ENCODE peak calls at places on chromosomes 11 and 22, in nine cellular contexts. V, Y, O, F, N, T, D, U and C are unnamed samples.

GRCh38 chr11:122852071-122852831 is 14.0 kb downstream of the CRTAM start:
- DNase-seq in U (no peak), D (no peak), T (no peak), F (no peak), O (no peak), Y (no peak), N (peak; percentile 15), V (no peak), C (peak; percentile 20)

GRCh38 chr22:19515654-19516377 is 8.4 kb downstream of the CLDN5 start:
- DNase-seq in U (no peak), F (no peak), V (no peak), N (no peak), O (no peak), D (no peak), Y (no peak), T (no peak), C (no peak)

GRCh38 chr11:76745059-76745376 is 38.1 kb upstream of the TSKU start:
- DNase-seq in Y (no peak), O (no peak), D (no peak), F (no peak), V (no peak), U (no peak), T (no peak), N (no peak), C (no peak)

GRCh38 chr22:37126383-37126782 is 16.9 kb upstream of the TMPRSS6 start:
- DNase-seq in U (peak; percentile 73), N (no peak), D (peak; percentile 16), O (no peak), F (no peak), Y (no peak), T (no peak), V (no peak), C (no peak)

GRCh38 chr11:1826552-1827094 is 8.2 kb upstream of the SYT8 start:
- DNase-seq in N (peak; percentile 84), D (no peak), V (no peak), F (peak; percentile 12), T (no peak), Y (no peak), U (peak; percentile 45), O (peak; percentile 34), C (no peak)

GRCh38 chr11:61507962-61508824 is at the start of gene LRRC10B:
- DNase-seq in O (peak; percentile 70), F (no peak), T (peak; percentile 86), U (peak; percentile 81), N (no peak), Y (no peak), V (no peak), D (no peak), C (no peak)

GRCh38 chr11:34960277-34960676 is 43.9 kb downstream of the PDHX start:
- DNase-seq in N (no peak), D (no peak), U (no peak), V (no peak), T (no peak), O (no peak), F (no peak), Y (no peak), C (no peak)

GRCh38 chr11:78607691-78608090 is 33.0 kb upstream of the NARS2 start:
- DNase-seq in U (no peak), F (no peak), D (no peak), Y (no peak), O (no peak), T (no peak), N (no peak), V (peak; percentile 70), C (no peak)

GRCh38 chr11:67279589-67280340 is 9.3 kb upstream of the ANKRD13D start:
- DNase-seq in F (no peak), Y (no peak), U (no peak), O (no peak), V (no peak), N (no peak), T (no peak), D (no peak), C (no peak)

GRCh38 chr11:107666911-107667568 is 44.8 kb downstream of the SLN start:
- DNase-seq in N (no peak), F (no peak), D (no peak), T (no peak), V (peak; percentile 64), Y (no peak), U (no peak), O (no peak), C (no peak)

GRCh38 chr22:41642711-41643110 is 21.6 kb downstream of the XRCC6 start:
- DNase-seq in N (peak; percentile 20), O (no peak), T (no peak), Y (no peak), U (no peak), F (no peak), D (no peak), V (no peak), C (no peak)

GRCh38 chr22:22711532-22711913 is 67.1 kb downstream of the GGTLC2 start:
- DNase-seq in U (no peak), T (no peak), O (no peak), D (no peak), V (no peak), N (no peak), Y (no peak), F (no peak), C (no peak)

GRCh38 chr11:38169286-38169685 is 1571.2 kb upstream of the RAG2 start:
- DNase-seq in Y (no peak), O (no peak), U (no peak), F (no peak), N (peak; percentile 76), D (no peak), T (no peak), V (no peak), C (no peak)

GRCh38 chr22:37275622-37276021 is 6.7 kb upstream of the CYTH4 start:
- DNase-seq in N (no peak), O (no peak), F (no peak), D (no peak), V (no peak), T (no peak), U (no peak), Y (no peak), C (no peak)

GRCh38 chr22:44446483-44446882 is 51.5 kb downstream of the RTL6 start:
- DNase-seq in Y (no peak), O (no peak), D (no peak), F (no peak), T (no peak), V (no peak), N (no peak), U (no peak), C (no peak)

GRCh38 chr22:25062378-25063095 is 110.0 kb downstream of the KIAA1671 start:
- DNase-seq in D (no peak), F (no peak), U (no peak), Y (no peak), O (no peak), V (no peak), N (no peak), T (no peak), C (no peak)

GRCh38 chr11:2990617-2991476 is 1.3 kb downstream of the NAP1L4 start:
- DNase-seq in T (no peak), D (peak; percentile 38), Y (no peak), U (peak; percentile 73), F (peak; percentile 62), O (peak; percentile 20), N (no peak), V (no peak), C (no peak)

GRCh38 chr11:73402834-73403185 is 26.6 kb downstream of the RELT start:
- DNase-seq in Y (no peak), D (peak; percentile 30), F (peak; percentile 51), N (no peak), O (peak; percentile 56), V (no peak), U (peak; percentile 57), T (no peak), C (no peak)
- TF ChIP-seq CTCF in Y (no peak), D (peak; percentile 41), F (peak; percentile 72), N (peak; percentile 18), O (peak; percentile 26), V (no peak), U (peak; percentile 51), T (no peak), C (peak; percentile 54)

GRCh38 chr11:8337396-8337795 is 73.7 kb upstream of the LMO1 start:
- DNase-seq in N (no peak), D (no peak), F (no peak), O (no peak), T (no peak), U (no peak), Y (no peak), V (no peak), C (no peak)

GRCh38 chr11:8340299-8340698 is 76.6 kb upstream of the LMO1 start:
- DNase-seq in U (no peak), O (no peak), N (no peak), D (no peak), F (no peak), V (no peak), Y (no peak), T (no peak), C (no peak)

GRCh38 chr11:8338138-8338537 is 74.5 kb upstream of the LMO1 start:
- DNase-seq in F (peak; percentile 21), D (no peak), V (no peak), O (peak; percentile 83), Y (no peak), N (no peak), T (peak; percentile 74), U (no peak), C (peak; percentile 24)

GRCh38 chr11:8341966-8342365 is 78.3 kb upstream of the LMO1 start:
- DNase-seq in F (no peak), O (no peak), T (no peak), N (no peak), D (no peak), Y (no peak), U (no peak), V (no peak), C (no peak)

GRCh38 chr11:8339592-8340022 is 75.9 kb upstream of the LMO1 start:
- DNase-seq in N (no peak), D (no peak), U (no peak), T (no peak), Y (no peak), V (no peak), O (no peak), F (no peak), C (no peak)
- TF ChIP-seq CTCF in N (no peak), D (no peak), U (no peak), T (no peak), Y (no peak), V (no peak), O (no peak), F (no peak), C (no peak)

DNA sequence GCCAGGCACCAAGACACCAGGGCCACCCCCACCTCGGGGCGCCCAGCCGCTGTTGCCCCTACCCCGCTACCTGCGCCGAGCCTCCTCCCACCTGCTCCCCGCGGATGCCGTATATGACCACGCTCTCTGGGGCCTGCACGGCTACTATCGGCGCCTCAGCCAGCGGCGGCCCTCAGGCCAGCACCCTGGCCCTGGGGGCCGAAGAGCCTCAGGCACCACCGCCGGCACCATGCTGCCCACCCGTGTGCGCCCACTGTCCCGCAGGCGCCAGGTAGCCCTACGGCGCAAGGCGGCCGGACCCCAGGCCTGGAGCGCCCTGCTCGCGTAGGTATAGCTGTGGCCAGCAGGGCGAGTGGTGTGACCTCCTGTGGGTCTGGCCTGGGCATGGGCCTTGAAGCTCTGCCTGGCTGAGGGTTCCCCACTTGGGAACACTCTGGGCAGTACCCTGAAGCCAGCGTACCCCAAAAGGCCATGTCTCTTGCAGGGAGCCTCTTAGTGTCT is 14.8 kb upstream of the MDK start:
- DNase-seq in Y (no peak), N (no peak), O (no peak), D (no peak), T (no peak), U (no peak), V (no peak), F (no peak), C (no peak)
- TF ChIP-seq CTCF in Y (no peak), N (no peak), O (no peak), D (no peak), T (no peak), U (no peak), V (no peak), F (no peak), C (no peak)

GRCh38 chr11:126391970-126392637 is 36.6 kb downstream of the ST3GAL4 start:
- DNase-seq in U (no peak), N (no peak), T (no peak), Y (no peak), O (no peak), V (no peak), D (no peak), F (peak; percentile 38), C (no peak)
- TF ChIP-seq CTCF in U (peak; percentile 91), N (no peak), T (no peak), Y (no peak), O (no peak), V (no peak), D (no peak), F (peak; percentile 54), C (peak; percentile 24)